ENCODE peak calls at places on chromosomes 16 and 17, in five cellular contexts. I, U, L, V and S are unnamed samples.

GRCh38 chr16:2952679-2953078 is 11.4 kb upstream of the KREMEN2 start:
- DNase-seq in I (no peak), U (no peak), L (no peak), V (no peak), S (no peak)

GRCh38 chr17:39666601-39667261 is 1.5 kb upstream of the PNMT start:
- DNase-seq in U (no peak), L (peak), I (no peak), V (no peak), S (no peak)

GRCh38 chr17:42913527-42913926 is 12.9 kb downstream of the G6PC1 start:
- DNase-seq in U (no peak), V (peak), I (no peak), L (no peak), S (no peak)

GRCh38 chr16:77918792-77919707 is 103.3 kb upstream of the CLEC3A start:
- DNase-seq in V (no peak), U (no peak), L (no peak), I (no peak), S (peak)

GRCh38 chr17:72416054-72416691 is 295.4 kb downstream of the SOX9 start:
- DNase-seq in I (no peak), L (no peak), V (no peak), U (no peak), S (no peak)

GRCh38 chr17:38428643-38429371 is 543 bp downstream of the ARHGAP23 start:
- DNase-seq in V (no peak), U (peak), I (no peak), L (peak), S (peak)

GRCh38 chr17:5580367-5580766 is 3.9 kb downstream of the NLRP1 start:
- DNase-seq in L (no peak), I (no peak), U (no peak), V (no peak), S (no peak)

GRCh38 chr17:82978765-82979349 is 100.6 kb upstream of the METRNL start:
- DNase-seq in V (no peak), U (no peak), L (no peak), I (no peak), S (no peak)

DNA sequence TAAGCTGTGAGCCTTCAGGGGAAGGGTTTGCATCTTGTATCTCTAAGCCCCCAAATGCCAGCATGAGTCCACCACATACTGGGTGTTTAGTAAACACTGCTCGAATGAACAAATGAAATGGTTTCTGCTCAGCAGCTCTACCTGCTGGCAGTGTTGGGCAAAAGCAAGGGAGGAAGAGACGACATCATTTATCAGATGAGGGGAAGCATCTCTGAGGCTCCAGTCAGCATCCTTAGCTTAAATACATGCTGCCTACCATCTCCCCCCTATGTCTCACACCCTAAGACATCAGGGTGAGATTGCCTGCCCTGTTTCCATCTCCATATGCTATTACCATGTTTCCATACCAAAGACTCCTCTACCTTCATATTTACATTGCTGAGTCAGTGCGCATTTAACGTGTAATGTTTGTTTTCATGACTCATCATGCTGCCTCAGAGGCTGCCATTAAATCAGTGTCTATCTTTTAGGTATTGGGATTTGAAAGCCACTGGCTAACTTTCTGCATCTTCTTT is 379.8 kb downstream of the UTP18 start:
- DNase-seq in V (no peak), L (no peak), U (peak), I (no peak), S (no peak)
- TF ChIP-seq CTCF in V (no peak), L (peak), U (peak), I (peak), S (peak)

DNA sequence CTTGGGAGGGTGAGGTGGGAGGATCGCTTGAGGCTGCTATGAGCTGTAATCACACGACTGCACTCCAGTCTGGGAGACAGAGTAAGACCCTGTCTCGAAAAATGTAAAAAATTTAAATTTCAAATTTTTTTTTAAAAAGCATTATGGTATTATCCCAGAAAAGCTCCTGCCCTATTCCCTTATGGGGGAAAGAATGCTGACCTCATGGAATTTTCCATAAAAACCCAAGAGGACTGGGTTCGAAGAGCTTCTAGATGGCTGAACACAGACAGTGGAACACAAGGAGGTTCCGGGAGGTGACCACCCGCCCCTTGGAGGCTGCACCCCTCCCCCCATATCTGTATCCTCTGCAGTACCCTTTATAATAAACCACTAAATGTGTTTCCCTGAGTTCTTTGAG is 4.0 kb downstream of the EIF4A3 start:
- DNase-seq in V (no peak), U (no peak), I (no peak), L (no peak), S (no peak)
- TF ChIP-seq CTCF in V (no peak), U (no peak), I (no peak), L (no peak), S (no peak)

GRCh38 chr16:11877374-11877773 is 26.0 kb upstream of the RSL1D1 start:
- DNase-seq in V (no peak), L (no peak), I (no peak), U (no peak), S (no peak)

GRCh38 chr16:11875721-11876120 is 24.4 kb upstream of the RSL1D1 start:
- DNase-seq in I (no peak), U (no peak), V (no peak), L (no peak), S (no peak)

GRCh38 chr16:11884035-11884434 is 31.7 kb downstream of the GSPT1 start:
- DNase-seq in L (no peak), I (no peak), U (no peak), V (no peak), S (no peak)

GRCh38 chr16:11876306-11876705 is 25.0 kb upstream of the RSL1D1 start:
- DNase-seq in I (no peak), U (no peak), V (no peak), L (no peak), S (no peak)

DNA sequence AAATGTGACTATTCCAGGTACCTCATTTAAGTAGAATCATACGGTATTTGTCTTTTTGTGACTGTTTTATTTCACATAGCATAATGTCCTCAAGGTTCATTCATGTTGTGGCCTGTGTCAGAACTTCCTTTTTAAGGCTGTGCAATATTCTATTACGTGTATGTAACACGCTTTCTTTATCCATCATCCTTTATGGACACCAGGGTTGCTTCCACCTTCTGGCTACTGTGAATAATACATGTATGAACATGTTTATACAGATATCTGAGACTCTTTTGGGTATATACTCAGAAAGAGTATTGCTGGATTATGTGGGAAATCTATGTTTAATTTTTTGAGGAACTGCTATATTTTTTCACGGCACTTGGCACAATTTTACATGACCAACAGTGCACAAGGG is 28.7 kb upstream of the RSL1D1 start:
- DNase-seq in I (no peak), U (no peak), V (no peak), L (no peak), S (no peak)
- TF ChIP-seq CTCF in I (no peak), U (no peak), V (no peak), L (no peak), S (no peak)

GRCh38 chr17:58630883-58631522 is 60.8 kb downstream of the TEX14 start:
- DNase-seq in L (no peak), U (peak), V (no peak), I (peak), S (peak)
- TF ChIP-seq CTCF in L (no peak), U (no peak), V (no peak), I (no peak), S (no peak)

DNA sequence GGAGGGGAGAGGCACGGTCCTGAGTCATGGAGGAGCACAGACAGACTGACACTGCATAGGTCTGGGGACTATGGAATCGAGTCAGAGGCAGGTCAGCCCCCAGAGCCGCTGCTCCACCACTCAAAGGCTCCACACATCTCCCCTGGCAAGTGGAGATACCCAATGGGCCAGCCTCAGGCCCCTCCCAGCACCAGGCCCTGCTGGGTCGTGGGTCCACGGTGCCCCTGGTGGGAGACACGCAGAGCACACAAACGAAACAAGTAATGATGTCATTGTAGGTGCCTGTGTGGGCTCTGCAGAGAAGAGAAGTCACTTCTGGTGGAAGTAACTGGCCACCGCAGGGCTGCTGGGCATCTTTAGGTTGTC is 59.4 kb upstream of the ENPP7 start:
- DNase-seq in V (no peak), L (no peak), U (no peak), I (no peak), S (no peak)
- TF ChIP-seq CTCF in V (no peak), L (no peak), U (no peak), I (no peak), S (no peak)

DNA sequence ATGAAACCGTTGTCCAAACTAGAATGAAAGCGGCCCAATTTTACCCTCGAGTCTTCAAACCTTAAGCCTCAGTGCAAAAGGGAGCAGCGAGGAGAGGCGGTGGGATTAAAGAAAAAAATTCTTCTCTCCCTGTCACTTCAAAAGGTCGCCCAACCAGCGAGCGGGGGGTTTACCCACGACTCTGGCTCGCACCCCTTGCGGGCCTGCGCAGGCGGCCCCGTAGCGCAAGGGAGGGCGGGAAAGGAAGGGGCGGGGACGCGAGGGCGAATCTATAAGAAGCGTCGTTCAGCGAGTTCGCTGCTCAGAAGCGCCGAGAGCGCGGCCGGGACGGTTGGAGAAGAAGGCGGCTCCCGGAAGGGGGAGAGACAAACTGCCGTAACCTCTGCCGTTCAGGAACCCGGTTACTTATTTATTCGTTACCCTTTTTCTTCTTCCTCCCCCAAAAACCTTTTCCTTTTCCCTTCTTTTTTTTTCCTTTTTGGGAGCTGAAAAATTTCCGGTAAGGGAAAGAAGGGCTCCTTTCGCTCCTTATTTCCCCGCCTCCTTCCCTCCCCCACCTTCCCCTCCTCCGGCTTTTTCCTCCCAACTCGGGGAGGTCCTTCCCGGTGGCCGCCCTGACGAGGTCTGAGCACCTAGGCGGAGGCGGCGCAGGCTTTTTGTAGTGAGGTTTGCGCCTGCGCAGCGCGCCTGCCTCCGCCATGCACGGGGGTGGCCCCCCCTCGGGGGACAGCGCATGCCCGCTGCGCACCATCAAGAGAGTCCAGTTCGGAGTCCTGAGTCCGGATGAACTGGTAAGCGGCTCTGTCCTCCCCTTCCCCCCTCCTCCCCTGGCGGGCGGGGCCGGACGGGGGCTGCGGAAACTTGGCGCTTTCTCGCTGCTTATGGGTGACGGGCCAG is at the start of gene POLR2A:
- DNase-seq in I (peak), V (peak), U (peak), L (peak), S (peak)
- TF ChIP-seq CTCF in I (no peak), V (no peak), U (no peak), L (no peak), S (no peak)

GRCh38 chr17:49439673-49440571 is 25.2 kb upstream of the PHB1 start:
- DNase-seq in U (no peak), L (no peak), I (no peak), V (no peak), S (no peak)

GRCh38 chr17:49437696-49438438 is 23.2 kb upstream of the PHB1 start:
- DNase-seq in I (no peak), V (no peak), U (no peak), L (no peak), S (no peak)

GRCh38 chr17:49438439-49438861 is 23.8 kb upstream of the PHB1 start:
- DNase-seq in L (no peak), U (no peak), I (peak), V (no peak), S (no peak)

GRCh38 chr17:49439305-49439672 is 24.6 kb upstream of the PHB1 start:
- DNase-seq in V (no peak), L (no peak), U (no peak), I (no peak), S (no peak)

DNA sequence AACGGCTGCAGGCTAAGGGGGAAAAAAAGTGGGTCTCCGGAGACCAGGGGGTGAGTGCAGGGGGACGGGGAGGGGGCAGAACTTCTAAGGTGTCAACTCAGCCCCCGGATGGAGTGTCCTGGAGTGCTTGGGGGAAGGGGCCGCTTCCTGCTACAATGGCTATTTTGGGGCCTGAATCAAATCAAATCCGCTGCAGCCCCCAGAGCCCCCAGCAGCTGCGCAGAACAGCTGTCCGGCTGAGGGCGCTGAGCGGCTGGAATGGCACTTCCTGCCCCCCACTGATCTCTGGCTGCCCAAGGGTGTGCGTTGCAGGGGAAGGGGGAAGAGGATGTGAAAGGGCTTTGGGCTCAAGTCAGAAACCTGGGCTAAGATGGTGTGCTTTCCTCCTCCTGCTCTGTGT is 24.2 kb upstream of the PHB1 start:
- DNase-seq in U (no peak), V (no peak), I (no peak), L (no peak), S (no peak)
- TF ChIP-seq CTCF in U (no peak), V (no peak), I (no peak), L (no peak), S (no peak)

GRCh38 chr17:49972486-49973270 is 3.7 kb downstream of the DLX4 start:
- DNase-seq in U (no peak), L (no peak), I (no peak), V (no peak), S (no peak)
- TF ChIP-seq CTCF in U (no peak), L (no peak), I (no peak), V (no peak), S (no peak)